ENCODE peak calls at places on chromosomes 1 and 21, in five cellular contexts. One of them, this sample, is unnamed.

GRCh38 chr1:235943581-235944114 is 76.9 kb upstream of the LYST start:
- DNase-seq in GM23338: no peak
- DNase-seq in activated CD8-positive, alpha-beta memory T cell treated with anti-CD3 and anti-CD28 coated beads, Interleukin-2, amount 50 U/mL, for 4 hours: no peak
- DNase-seq in amniotic stem cell: peak
- DNase-seq in EH: peak
- DNase-seq in this sample: peak

GRCh38 chr1:204445860-204446412 is 34.3 kb upstream of the PPP1R15B start:
- DNase-seq in GM23338: peak
- DNase-seq in amniotic stem cell: no peak
- DNase-seq in activated CD8-positive, alpha-beta memory T cell treated with anti-CD3 and anti-CD28 coated beads, Interleukin-2, amount 50 U/mL, for 4 hours: peak
- DNase-seq in EH: peak
- DNase-seq in this sample: peak

GRCh38 chr1:193185861-193186714 is at the start of gene B3GALT2:
- DNase-seq in EH: peak
- DNase-seq in activated CD8-positive, alpha-beta memory T cell treated with anti-CD3 and anti-CD28 coated beads, Interleukin-2, amount 50 U/mL, for 4 hours: no peak
- DNase-seq in GM23338: no peak
- DNase-seq in amniotic stem cell: peak
- DNase-seq in this sample: peak

GRCh38 chr1:53548031-53548491 is 88.9 kb downstream of the DMRTB1 start:
- DNase-seq in activated CD8-positive, alpha-beta memory T cell treated with anti-CD3 and anti-CD28 coated beads, Interleukin-2, amount 50 U/mL, for 4 hours: peak
- DNase-seq in amniotic stem cell: no peak
- DNase-seq in GM23338: no peak
- DNase-seq in EH: no peak
- DNase-seq in this sample: no peak

GRCh38 chr1:228721407-228721806 is 13.9 kb upstream of the RHOU start:
- DNase-seq in activated CD8-positive, alpha-beta memory T cell treated with anti-CD3 and anti-CD28 coated beads, Interleukin-2, amount 50 U/mL, for 4 hours: no peak
- DNase-seq in GM23338: no peak
- DNase-seq in amniotic stem cell: no peak
- DNase-seq in EH: no peak
- DNase-seq in this sample: no peak

GRCh38 chr1:117795792-117796191 is 133.6 kb downstream of the GDAP2 start:
- DNase-seq in amniotic stem cell: no peak
- DNase-seq in activated CD8-positive, alpha-beta memory T cell treated with anti-CD3 and anti-CD28 coated beads, Interleukin-2, amount 50 U/mL, for 4 hours: no peak
- DNase-seq in EH: no peak
- DNase-seq in GM23338: no peak
- DNase-seq in this sample: no peak

GRCh38 chr1:115432061-115432460 is 94.0 kb upstream of the NGF start:
- DNase-seq in EH: peak
- DNase-seq in activated CD8-positive, alpha-beta memory T cell treated with anti-CD3 and anti-CD28 coated beads, Interleukin-2, amount 50 U/mL, for 4 hours: no peak
- DNase-seq in amniotic stem cell: no peak
- DNase-seq in GM23338: no peak
- DNase-seq in this sample: peak

GRCh38 chr1:158371188-158371953 is 17.7 kb downstream of the CD1E start:
- DNase-seq in EH: no peak
- DNase-seq in GM23338: no peak
- DNase-seq in activated CD8-positive, alpha-beta memory T cell treated with anti-CD3 and anti-CD28 coated beads, Interleukin-2, amount 50 U/mL, for 4 hours: no peak
- DNase-seq in amniotic stem cell: no peak
- DNase-seq in this sample: no peak

GRCh38 chr1:156082111-156083091 is at the start of gene MEX3A:
- DNase-seq in EH: peak
- DNase-seq in activated CD8-positive, alpha-beta memory T cell treated with anti-CD3 and anti-CD28 coated beads, Interleukin-2, amount 50 U/mL, for 4 hours: peak
- DNase-seq in amniotic stem cell: no peak
- DNase-seq in GM23338: peak
- DNase-seq in this sample: peak

GRCh38 chr1:215052656-215053055 is 29.9 kb upstream of the KCNK2 start:
- DNase-seq in amniotic stem cell: no peak
- DNase-seq in GM23338: no peak
- DNase-seq in EH: peak
- DNase-seq in activated CD8-positive, alpha-beta memory T cell treated with anti-CD3 and anti-CD28 coated beads, Interleukin-2, amount 50 U/mL, for 4 hours: no peak
- DNase-seq in this sample: peak

GRCh38 chr1:214209260-214209808 is 71.6 kb upstream of the SMYD2 start:
- DNase-seq in EH: no peak
- DNase-seq in activated CD8-positive, alpha-beta memory T cell treated with anti-CD3 and anti-CD28 coated beads, Interleukin-2, amount 50 U/mL, for 4 hours: no peak
- DNase-seq in GM23338: no peak
- DNase-seq in amniotic stem cell: no peak
- DNase-seq in this sample: no peak

GRCh38 chr1:234698624-234699023 is 88.6 kb upstream of the IRF2BP2 start:
- DNase-seq in activated CD8-positive, alpha-beta memory T cell treated with anti-CD3 and anti-CD28 coated beads, Interleukin-2, amount 50 U/mL, for 4 hours: no peak
- DNase-seq in GM23338: no peak
- DNase-seq in amniotic stem cell: no peak
- DNase-seq in EH: no peak
- DNase-seq in this sample: no peak

GRCh38 chr21:26595971-26596370 is 22.9 kb upstream of the CYYR1 start:
- DNase-seq in GM23338: no peak
- DNase-seq in amniotic stem cell: no peak
- DNase-seq in activated CD8-positive, alpha-beta memory T cell treated with anti-CD3 and anti-CD28 coated beads, Interleukin-2, amount 50 U/mL, for 4 hours: no peak
- DNase-seq in EH: no peak
- DNase-seq in this sample: no peak

GRCh38 chr1:24966724-24967346 is 36.8 kb upstream of the RUNX3 start:
- DNase-seq in amniotic stem cell: no peak
- DNase-seq in activated CD8-positive, alpha-beta memory T cell treated with anti-CD3 and anti-CD28 coated beads, Interleukin-2, amount 50 U/mL, for 4 hours: peak
- DNase-seq in GM23338: no peak
- DNase-seq in EH: peak
- DNase-seq in this sample: peak

GRCh38 chr1:1230656-1231399 is 973 bp downstream of the SDF4 start:
- DNase-seq in EH: peak
- DNase-seq in GM23338: no peak
- DNase-seq in amniotic stem cell: no peak
- DNase-seq in activated CD8-positive, alpha-beta memory T cell treated with anti-CD3 and anti-CD28 coated beads, Interleukin-2, amount 50 U/mL, for 4 hours: no peak
- DNase-seq in this sample: peak

GRCh38 chr1:185681034-185681633 is 53.1 kb upstream of the HMCN1 start:
- DNase-seq in amniotic stem cell: peak
- DNase-seq in EH: peak
- DNase-seq in GM23338: peak
- DNase-seq in activated CD8-positive, alpha-beta memory T cell treated with anti-CD3 and anti-CD28 coated beads, Interleukin-2, amount 50 U/mL, for 4 hours: no peak
- DNase-seq in this sample: peak

GRCh38 chr1:24535021-24535424 is 20.9 kb upstream of the NCMAP start:
- DNase-seq in activated CD8-positive, alpha-beta memory T cell treated with anti-CD3 and anti-CD28 coated beads, Interleukin-2, amount 50 U/mL, for 4 hours: peak
- DNase-seq in GM23338: peak
- DNase-seq in amniotic stem cell: no peak
- DNase-seq in EH: no peak
- DNase-seq in this sample: no peak

GRCh38 chr1:175520186-175520585 is 223.2 kb downstream of the TNR start:
- DNase-seq in GM23338: no peak
- DNase-seq in activated CD8-positive, alpha-beta memory T cell treated with anti-CD3 and anti-CD28 coated beads, Interleukin-2, amount 50 U/mL, for 4 hours: no peak
- DNase-seq in EH: no peak
- DNase-seq in amniotic stem cell: no peak
- DNase-seq in this sample: no peak

GRCh38 chr1:244448279-244449036 is 3.3 kb downstream of the ADSS2 start:
- DNase-seq in GM23338: no peak
- DNase-seq in EH: no peak
- DNase-seq in activated CD8-positive, alpha-beta memory T cell treated with anti-CD3 and anti-CD28 coated beads, Interleukin-2, amount 50 U/mL, for 4 hours: no peak
- DNase-seq in amniotic stem cell: no peak
- DNase-seq in this sample: peak

GRCh38 chr1:41164727-41165126 is 77.4 kb downstream of the SCMH1 start:
- DNase-seq in GM23338: no peak
- DNase-seq in amniotic stem cell: no peak
- DNase-seq in activated CD8-positive, alpha-beta memory T cell treated with anti-CD3 and anti-CD28 coated beads, Interleukin-2, amount 50 U/mL, for 4 hours: no peak
- DNase-seq in EH: no peak
- DNase-seq in this sample: no peak

GRCh38 chr1:183604048-183604808 is 14.0 kb upstream of the NCF2 start:
- DNase-seq in activated CD8-positive, alpha-beta memory T cell treated with anti-CD3 and anti-CD28 coated beads, Interleukin-2, amount 50 U/mL, for 4 hours: no peak
- DNase-seq in GM23338: no peak
- DNase-seq in amniotic stem cell: peak
- DNase-seq in EH: peak
- DNase-seq in this sample: peak

GRCh38 chr1:94971491-94971924 is 44.6 kb upstream of the CNN3 start:
- DNase-seq in EH: peak
- DNase-seq in activated CD8-positive, alpha-beta memory T cell treated with anti-CD3 and anti-CD28 coated beads, Interleukin-2, amount 50 U/mL, for 4 hours: no peak
- DNase-seq in amniotic stem cell: no peak
- DNase-seq in GM23338: no peak
- DNase-seq in this sample: peak

This sample was measured in IMR-90.